ENCODE peak calls at places on chromosomes 11 and 22, in seven cellular contexts. B is thoracic aorta; S is activated naive CD4-positive, alpha-beta T cell; Q is hypothalamus; D is HTR-8/SVneo; F is COLO829; P is NCI-H1105 treated with DMSO at 0.1 percent for 48 hours. E is an unnamed sample.

GRCh38 chr22:28021116-28021997 is 102.3 kb upstream of the PITPNB start:
- DNase-seq in B (no peak), S (no peak), Q (no peak), D (no peak), F (no peak), P (no peak), E (no peak)

GRCh38 chr22:43862074-43862881 is at the start of gene SULT4A1:
- DNase-seq in B (no peak), S (no peak), Q (no peak), D (no peak), F (no peak), P (peak; percentile 43), E (peak; percentile 49)

GRCh38 chr22:24945430-24945829 is 1.1 kb downstream of the LHFPL7 start:
- DNase-seq in B (no peak), S (no peak), Q (no peak), D (no peak), F (no peak), P (no peak), E (no peak)

GRCh38 chr11:12585861-12586260 is 88.4 kb upstream of the TEAD1 start:
- DNase-seq in B (no peak), S (no peak), Q (no peak), D (no peak), F (no peak), P (peak; percentile 24), E (no peak)

GRCh38 chr11:80929406-80929805 is 1488.6 kb upstream of the TENM4 start:
- DNase-seq in B (no peak), S (no peak), Q (no peak), D (no peak), F (no peak), P (no peak), E (no peak)

GRCh38 chr11:130454495-130455262 is 6.2 kb downstream of the ADAMTS15 start:
- DNase-seq in B (no peak), S (no peak), Q (no peak), D (no peak), F (no peak), P (no peak), E (no peak)

GRCh38 chr11:62689421-62690183 is at the start of gene LRRN4CL:
- DNase-seq in B (no peak), S (no peak), Q (peak; percentile 22), D (no peak), F (no peak), P (no peak), E (peak; percentile 53)

GRCh38 chr11:94795799-94796580 is 27.8 kb downstream of the AMOTL1 start:
- DNase-seq in B (no peak), S (no peak), Q (no peak), D (no peak), F (no peak), P (no peak), E (no peak)

GRCh38 chr22:21038405-21038804 is 6.0 kb upstream of the SLC7A4 start:
- DNase-seq in B (no peak), S (no peak), Q (no peak), D (no peak), F (no peak), P (no peak), E (no peak)

GRCh38 chr11:12331239-12331874 is 46.0 kb upstream of the PARVA start:
- DNase-seq in B (peak; percentile 11), S (peak; percentile 4), Q (peak; percentile 57), D (peak; percentile 76), F (peak; percentile 57), P (peak; percentile 93), E (peak; percentile 80)

GRCh38 chr22:43304831-43305230 is 38.3 kb downstream of the SCUBE1 start:
- DNase-seq in B (no peak), S (no peak), Q (no peak), D (no peak), F (no peak), P (no peak), E (no peak)

GRCh38 chr11:19803506-19803998 is 90.9 kb downstream of the NAV2 start:
- DNase-seq in B (no peak), S (no peak), Q (no peak), D (no peak), F (no peak), P (no peak), E (no peak)

E was measured in breast epithelium.